ENCODE peak calls at places on chromosomes 12 and 14, in six cellular contexts. F, N, V, I, C and O are unnamed samples.

GRCh38 chr12:42776396-42776795 is 186.8 kb upstream of the PRICKLE1 start:
- DNase-seq in F (no peak), N (no peak), V (no peak), I (no peak), C (no peak), O (no peak)

GRCh38 chr12:50764861-50765324 is 992 bp downstream of the ATF1 start:
- DNase-seq in F (no peak), N (no peak), V (peak), I (no peak), C (peak), O (no peak)

GRCh38 chr14:52355016-52355430 is 40.9 kb downstream of the PTGER2 start:
- DNase-seq in F (no peak), N (no peak), V (peak), I (no peak), C (no peak), O (no peak)

GRCh38 chr12:100733817-100734593 is 60.6 kb upstream of the ANO4 start:
- DNase-seq in F (peak), N (no peak), V (peak), I (no peak), C (peak), O (no peak)

GRCh38 chr14:105536051-105536450 is 9.7 kb downstream of the TMEM121 start:
- DNase-seq in F (no peak), N (no peak), V (no peak), I (no peak), C (no peak), O (no peak)

GRCh38 chr12:124105546-124105945 is 132.5 kb downstream of the ZNF664 start:
- DNase-seq in F (no peak), N (no peak), V (no peak), I (no peak), C (no peak), O (no peak)

GRCh38 chr12:48800971-48801370 is 12.1 kb upstream of the ADCY6 start:
- DNase-seq in F (no peak), N (no peak), V (no peak), I (no peak), C (no peak), O (no peak)

GRCh38 chr14:90397401-90398314 is 829 bp downstream of the CALM1 start:
- DNase-seq in F (no peak), N (peak), V (peak), I (peak), C (peak), O (peak)

GRCh38 chr14:49852351-49853157 is at the start of gene NEMF:
- DNase-seq in F (peak), N (peak), V (peak), I (peak), C (peak), O (peak)

GRCh38 chr14:90274808-90275454 is 18.6 kb downstream of the PSMC1 start:
- DNase-seq in F (no peak), N (no peak), V (no peak), I (no peak), C (peak), O (no peak)

GRCh38 chr14:24332094-24332983 is 2.5 kb downstream of the ADCY4 start:
- DNase-seq in F (no peak), N (peak), V (peak), I (no peak), C (peak), O (peak)

GRCh38 chr14:88270781-88271180 is 52.3 kb downstream of the KCNK10 start:
- DNase-seq in F (no peak), N (no peak), V (no peak), I (no peak), C (no peak), O (no peak)

GRCh38 chr12:29072631-29073030 is 76.4 kb upstream of the FAR2 start:
- DNase-seq in F (no peak), N (no peak), V (peak), I (no peak), C (no peak), O (no peak)

GRCh38 chr12:111034911-111035577 is 114.7 kb upstream of the MYL2 start:
- DNase-seq in F (no peak), N (no peak), V (no peak), I (no peak), C (no peak), O (no peak)

GRCh38 chr14:50249118-50249775 is 17.9 kb upstream of the SOS2 start:
- DNase-seq in F (no peak), N (no peak), V (no peak), I (no peak), C (no peak), O (no peak)

DNA sequence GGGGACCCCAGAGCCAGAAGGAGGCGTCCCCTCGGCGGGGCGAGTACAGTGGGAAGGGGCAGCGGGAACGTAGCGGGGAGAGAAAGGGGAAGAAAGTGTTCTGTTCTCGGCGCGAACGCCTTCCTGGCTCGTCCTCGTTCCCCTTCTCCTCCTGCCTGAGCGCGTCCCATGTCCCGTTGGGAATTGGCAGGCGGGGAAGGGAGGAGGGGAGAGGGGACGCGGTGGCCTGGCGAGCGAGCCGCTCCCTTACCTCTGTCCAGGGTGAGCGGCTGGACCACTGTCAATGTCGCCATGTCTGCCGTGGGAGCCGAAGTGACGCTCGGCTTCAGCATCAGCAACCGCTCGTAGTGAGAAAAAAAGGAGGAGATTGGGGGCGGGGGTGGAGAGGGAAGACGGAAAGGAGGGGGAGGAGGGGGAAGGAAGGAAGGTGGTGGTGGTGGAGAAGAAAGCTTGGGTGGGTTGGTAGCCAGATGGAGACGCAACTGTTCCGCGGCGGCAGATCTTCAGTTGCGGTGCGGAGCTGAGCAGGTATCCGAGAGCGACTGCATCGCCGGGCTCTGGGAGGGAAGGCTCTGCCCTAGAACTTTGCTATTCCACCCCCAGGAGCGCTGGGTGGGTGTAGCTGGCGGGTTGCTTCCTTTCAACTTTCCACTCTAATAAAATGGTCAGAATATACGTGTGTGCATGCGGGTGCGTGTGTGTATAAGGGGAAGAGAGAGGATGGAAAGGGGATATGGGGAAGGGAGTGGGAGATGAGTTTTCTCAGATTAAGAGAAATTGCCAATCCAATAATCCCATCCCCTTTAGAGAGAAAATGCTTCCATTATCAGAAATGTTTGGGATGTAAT is at the start of gene LIN7A:
- DNase-seq in F (no peak), N (no peak), V (no peak), I (peak), C (peak), O (no peak)
- H3K4me3 ChIP-seq in F (peak), N (no peak), V (peak), I (peak), C (peak), O (no peak)

DNA sequence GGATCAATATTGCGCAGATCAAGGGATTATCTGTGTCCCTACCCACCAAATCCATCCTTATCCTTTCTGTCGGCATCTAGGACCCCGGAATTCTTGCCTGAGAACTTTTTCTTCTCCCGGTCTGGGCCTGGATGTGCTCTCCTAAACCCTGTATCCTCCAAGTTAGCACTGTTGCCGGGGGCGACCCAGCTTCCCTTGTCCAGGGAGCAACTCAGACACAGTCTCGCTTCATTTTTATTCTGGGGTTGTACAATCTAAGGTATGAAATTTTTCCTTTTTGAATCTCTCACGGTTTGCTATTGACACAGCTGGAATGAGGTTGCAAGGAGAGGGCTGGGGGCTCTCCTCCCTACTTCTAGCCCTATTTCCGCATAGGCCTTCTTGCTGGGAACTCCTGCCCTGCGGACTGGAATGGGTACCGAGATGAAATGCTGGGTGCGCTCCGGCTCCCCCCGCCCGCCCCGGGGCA is 399 bp upstream of the PNP start:
- DNase-seq in F (no peak), N (no peak), V (no peak), I (no peak), C (no peak), O (no peak)
- H3K4me3 ChIP-seq in F (peak), N (peak), V (peak), I (peak), C (peak), O (peak)

DNA sequence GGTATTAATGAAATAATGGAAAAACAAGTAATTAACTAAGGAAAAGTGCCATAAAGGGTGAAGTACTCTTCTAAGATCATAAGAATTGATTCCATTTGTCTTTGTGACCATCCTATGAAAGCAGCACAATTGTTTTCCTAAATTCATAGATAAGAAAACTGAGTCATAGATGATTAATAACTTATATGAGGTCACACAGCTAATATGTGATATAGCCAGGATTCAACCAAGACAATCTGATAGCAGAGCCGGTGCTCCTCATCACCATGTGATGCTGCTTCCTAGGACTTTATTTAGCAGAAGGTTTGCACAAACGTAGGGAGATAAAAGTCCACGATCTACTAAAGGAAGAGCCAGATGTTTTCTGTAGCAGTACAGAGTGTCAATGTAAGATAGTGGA is 181.5 kb upstream of the SYT1 start:
- DNase-seq in F (no peak), N (no peak), V (peak), I (no peak), C (peak), O (no peak)
- H3K4me3 ChIP-seq in F (no peak), N (no peak), V (no peak), I (no peak), C (no peak), O (no peak)

GRCh38 chr12:63045020-63045860 is 105.8 kb downstream of the AVPR1A start:
- DNase-seq in F (no peak), N (no peak), V (peak), I (no peak), C (peak), O (no peak)
- H3K4me3 ChIP-seq in F (no peak), N (no peak), V (no peak), I (no peak), C (no peak), O (no peak)